ENCODE peak calls at places on chromosomes 13 and 19, in six cellular contexts. T is IMR-90, O is H9, U is mesenchymal stem cell, D is neuronal stem cell, M is H1. J is an unnamed sample.

GRCh38 chr13:37198629-37199028 is 93.2 kb upstream of the CSNK1A1L start:
- DNase-seq in T (no peak), O (peak), U (no peak), D (peak), M (no peak), J (no peak)

GRCh38 chr13:95676100-95676774 is 702 bp upstream of the DNAJC3 start:
- DNase-seq in T (peak), O (peak), U (peak), D (no peak), M (no peak), J (peak)

GRCh38 chr13:110726726-110727125 is 13.2 kb downstream of the ING1 start:
- DNase-seq in T (no peak), O (no peak), U (no peak), D (no peak), M (no peak), J (no peak)

GRCh38 chr19:47523473-47523872 is 8.6 kb upstream of the NAPA start:
- DNase-seq in T (no peak), O (no peak), U (peak), D (no peak), M (no peak), J (no peak)

GRCh38 chr19:4609878-4610511 is 29.3 kb upstream of the TNFAIP8L1 start:
- DNase-seq in T (no peak), O (peak), U (no peak), D (no peak), M (peak), J (no peak)

GRCh38 chr19:28915737-28916460 is 297.1 kb downstream of the UQCRFS1 start:
- DNase-seq in T (no peak), O (no peak), U (no peak), D (no peak), M (no peak), J (no peak)

GRCh38 chr13:76663941-76664340 is 222.3 kb downstream of the KCTD12 start:
- DNase-seq in T (peak), O (no peak), U (no peak), D (no peak), M (no peak), J (no peak)

GRCh38 chr19:48560095-48560530 is 8.1 kb downstream of the SULT2B1 start:
- DNase-seq in T (no peak), O (peak), U (no peak), D (no peak), M (no peak), J (peak)

GRCh38 chr13:93690139-93690538 is 463.5 kb downstream of the GPC6 start:
- DNase-seq in T (peak), O (no peak), U (peak), D (peak), M (no peak), J (peak)

GRCh38 chr13:43815204-43815603 is 28.4 kb upstream of the ENOX1 start:
- DNase-seq in T (peak), O (no peak), U (peak), D (no peak), M (no peak), J (peak)

GRCh38 chr13:64371045-64371444 is 2859.1 kb downstream of the PCDH9 start:
- DNase-seq in T (peak), O (no peak), U (no peak), D (no peak), M (no peak), J (no peak)
- H3K9ac ChIP-seq in T (no peak), O (no peak), U (no peak), D (no peak), M (no peak), J (no peak)

GRCh38 chr13:50107205-50107604 is 92.0 kb downstream of the KCNRG start:
- DNase-seq in T (peak), O (no peak), U (peak), D (no peak), M (no peak), J (peak)

GRCh38 chr13:50101590-50101989 is 86.3 kb downstream of the KCNRG start:
- DNase-seq in T (no peak), O (no peak), U (no peak), D (no peak), M (no peak), J (no peak)

GRCh38 chr13:50104493-50104892 is 89.2 kb downstream of the KCNRG start:
- DNase-seq in T (peak), O (no peak), U (no peak), D (no peak), M (no peak), J (no peak)

GRCh38 chr13:50106559-50106958 is 91.3 kb downstream of the KCNRG start:
- DNase-seq in T (no peak), O (no peak), U (no peak), D (no peak), M (no peak), J (no peak)
- H4K91ac ChIP-seq in T (no peak), O (no peak), U (no peak), D (no peak), M (no peak), J (no peak)

GRCh38 chr19:39307233-39307821 is 11.1 kb downstream of the IFNL1 start:
- DNase-seq in T (no peak), O (peak), U (peak), D (no peak), M (peak), J (no peak)
- H3K9ac ChIP-seq in T (no peak), O (no peak), U (no peak), D (peak), M (no peak), J (no peak)

GRCh38 chr19:38661166-38661565 is 13.7 kb downstream of the ACTN4 start:
- DNase-seq in T (no peak), O (no peak), U (no peak), D (no peak), M (no peak), J (no peak)

GRCh38 chr19:38658462-38659306 is 11.2 kb downstream of the ACTN4 start:
- DNase-seq in T (peak), O (no peak), U (peak), D (no peak), M (no peak), J (peak)

GRCh38 chr19:38662508-38663155 is 15.2 kb downstream of the ACTN4 start:
- DNase-seq in T (no peak), O (no peak), U (no peak), D (no peak), M (no peak), J (no peak)

GRCh38 chr19:38661996-38662395 is 14.5 kb downstream of the ACTN4 start:
- DNase-seq in T (no peak), O (no peak), U (no peak), D (no peak), M (no peak), J (peak)

DNA sequence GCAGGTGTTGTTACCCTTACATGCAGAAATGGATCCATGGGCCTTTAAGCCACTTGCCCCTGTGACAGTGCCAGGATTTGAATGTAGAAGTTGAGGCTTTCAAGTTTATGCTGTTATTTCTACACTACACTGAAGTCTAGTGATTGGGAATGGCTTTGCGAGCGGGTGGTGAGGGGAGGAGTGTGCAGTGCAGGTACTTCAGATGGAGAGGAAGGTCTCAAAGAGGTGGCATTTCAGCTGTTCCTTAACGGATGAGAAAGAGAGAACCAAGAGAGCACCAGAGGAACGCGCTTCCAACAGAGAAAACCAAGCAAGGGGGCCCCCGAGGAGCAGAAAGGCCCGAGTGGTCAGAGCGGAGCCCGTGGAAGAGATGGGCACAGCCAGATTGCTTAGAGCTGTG is 13.3 kb downstream of the ACTN4 start:
- DNase-seq in T (no peak), O (no peak), U (no peak), D (no peak), M (no peak), J (no peak)
- H4K91ac ChIP-seq in T (peak), O (no peak), U (peak), D (no peak), M (no peak), J (peak)

GRCh38 chr13:26544707-26545106 is 12.8 kb upstream of the WASF3 start:
- DNase-seq in T (no peak), O (no peak), U (no peak), D (no peak), M (no peak), J (no peak)
- H3K9ac ChIP-seq in T (no peak), O (no peak), U (no peak), D (no peak), M (no peak), J (no peak)

DNA sequence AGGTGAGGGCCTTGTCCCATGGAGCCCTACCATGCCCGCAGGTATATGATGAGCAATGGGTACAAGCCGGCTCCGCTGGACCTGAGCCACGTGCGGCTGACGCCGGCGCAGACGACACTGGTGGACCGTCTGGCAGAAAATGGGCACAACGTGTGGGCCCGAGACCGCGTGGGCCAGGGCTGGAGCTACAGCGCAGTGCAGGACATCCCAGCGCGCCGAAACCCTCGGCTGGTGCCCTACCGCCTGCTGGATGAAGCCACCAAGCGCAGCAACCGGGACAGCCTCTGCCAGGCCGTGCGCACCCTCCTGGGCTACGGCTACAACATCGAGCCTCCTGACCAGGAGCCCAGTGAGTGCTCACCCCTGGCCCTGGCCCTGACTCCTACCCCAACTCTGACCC is 32.6 kb downstream of the RYR1 start:
- DNase-seq in T (no peak), O (no peak), U (no peak), D (no peak), M (no peak), J (no peak)
- H4K91ac ChIP-seq in T (no peak), O (no peak), U (no peak), D (no peak), M (no peak), J (no peak)

GRCh38 chr13:52450012-52450792 is at the start of gene VPS36:
- DNase-seq in T (peak), O (peak), U (peak), D (peak), M (peak), J (peak)

GRCh38 chr13:52449323-52450011 is 967 bp downstream of the VPS36 start:
- DNase-seq in T (no peak), O (no peak), U (peak), D (no peak), M (no peak), J (peak)

GRCh38 chr13:52447354-52447753 is 3.1 kb downstream of the VPS36 start:
- DNase-seq in T (peak), O (no peak), U (no peak), D (no peak), M (no peak), J (no peak)

GRCh38 chr13:52446265-52446664 is 4.2 kb downstream of the VPS36 start:
- DNase-seq in T (no peak), O (no peak), U (no peak), D (no peak), M (no peak), J (peak)

DNA sequence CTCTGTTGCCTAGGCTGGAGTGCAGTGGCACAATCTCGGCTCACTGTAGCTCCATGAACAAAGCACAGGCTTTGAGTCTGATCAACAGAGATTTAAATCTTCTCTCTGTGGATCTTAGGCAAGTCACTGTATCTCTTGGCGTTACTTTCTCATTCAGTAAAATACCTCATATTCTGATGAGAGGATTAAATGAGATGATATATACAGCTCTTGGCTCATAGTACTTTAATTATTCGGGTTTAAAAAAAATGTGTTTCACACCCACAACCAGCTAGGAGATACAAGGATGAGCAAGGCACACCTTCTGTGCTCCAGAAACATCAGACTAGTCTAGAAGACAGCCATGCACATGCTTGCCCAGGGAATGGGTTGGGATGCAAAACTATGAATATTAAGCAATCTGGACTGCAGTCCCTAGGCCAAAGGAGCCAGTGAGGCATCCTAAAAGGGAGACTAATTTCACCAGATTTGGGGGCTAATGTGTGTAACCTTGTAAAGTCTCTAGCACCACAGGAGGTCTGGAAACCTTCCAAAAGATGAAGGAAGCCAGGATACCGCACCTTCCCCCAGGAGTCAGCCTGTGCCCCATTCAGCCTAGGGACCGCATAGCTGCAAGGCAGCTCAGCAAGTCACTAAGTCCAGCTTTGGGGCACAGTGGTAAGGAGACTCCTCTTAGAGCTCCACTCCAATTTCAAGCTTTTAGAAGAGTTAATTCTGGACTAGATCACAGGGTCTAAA is 2.5 kb downstream of the VPS36 start:
- DNase-seq in T (no peak), O (no peak), U (no peak), D (no peak), M (no peak), J (no peak)
- H3K9ac ChIP-seq in T (no peak), O (no peak), U (peak), D (no peak), M (no peak), J (no peak)

GRCh38 chr13:85610024-85610423 is 189.2 kb downstream of the SLITRK6 start:
- DNase-seq in T (peak), O (no peak), U (peak), D (no peak), M (no peak), J (no peak)
- H4K91ac ChIP-seq in T (no peak), O (no peak), U (no peak), D (no peak), M (no peak), J (no peak)

J was measured in trophoblast cell.